ENCODE peak calls at places on chromosome 4, in four cellular contexts. X is IMR-90, K is H9, P is H1. L is an unnamed sample.

GRCh38 chr4:9384126-9384525 is 21.2 kb downstream of the USP17L30 start:
- DNase-seq in K (no peak), P (no peak), X (no peak), L (no peak)

GRCh38 chr4:70637239-70637920 is 8.8 kb downstream of the ENAM start:
- DNase-seq in P (no peak), X (peak), K (no peak), L (no peak)

GRCh38 chr4:150069361-150069760 is 8.9 kb upstream of the DCLK2 start:
- DNase-seq in K (no peak), X (no peak), P (no peak), L (no peak)

GRCh38 chr4:3369781-3370660 is 71.7 kb upstream of the HGFAC start:
- DNase-seq in X (peak), P (no peak), K (peak), L (peak)

GRCh38 chr4:12844111-12844510 is 640.0 kb downstream of the RAB28 start:
- DNase-seq in K (no peak), X (no peak), P (no peak), L (peak)

GRCh38 chr4:185275501-185275900 is 66.1 kb downstream of the SNX25 start:
- DNase-seq in K (no peak), X (peak), P (no peak), L (no peak)

GRCh38 chr4:187000281-187000680 is 276.6 kb upstream of the FAT1 start:
- DNase-seq in K (no peak), P (no peak), X (no peak), L (no peak)

GRCh38 chr4:85942107-85942506 is 417.7 kb downstream of the MAPK10 start:
- DNase-seq in P (no peak), X (no peak), K (no peak), L (no peak)

GRCh38 chr4:111215755-111216154 is 592.9 kb upstream of the PITX2 start:
- DNase-seq in X (no peak), K (no peak), P (no peak), L (no peak)

GRCh38 chr4:164293776-164294175 is 460.2 kb upstream of the SMIM31 start:
- DNase-seq in P (no peak), X (no peak), K (no peak), L (no peak)

GRCh38 chr4:42152507-42153504 is at the start of gene BEND4:
- DNase-seq in X (no peak), K (peak), P (no peak), L (peak)

GRCh38 chr4:72446353-72447055 is 122.5 kb downstream of the ADAMTS3 start:
- DNase-seq in K (no peak), X (no peak), P (no peak), L (no peak)

GRCh38 chr4:163048447-163048846 is 118.2 kb downstream of the NAF1 start:
- DNase-seq in X (peak), P (peak), K (peak), L (peak)

GRCh38 chr4:23746672-23747071 is 143.2 kb downstream of the PPARGC1A start:
- DNase-seq in P (no peak), X (no peak), K (no peak), L (no peak)
- H4K5ac ChIP-seq in P (no peak), X (no peak), K (no peak), L (no peak)

DNA sequence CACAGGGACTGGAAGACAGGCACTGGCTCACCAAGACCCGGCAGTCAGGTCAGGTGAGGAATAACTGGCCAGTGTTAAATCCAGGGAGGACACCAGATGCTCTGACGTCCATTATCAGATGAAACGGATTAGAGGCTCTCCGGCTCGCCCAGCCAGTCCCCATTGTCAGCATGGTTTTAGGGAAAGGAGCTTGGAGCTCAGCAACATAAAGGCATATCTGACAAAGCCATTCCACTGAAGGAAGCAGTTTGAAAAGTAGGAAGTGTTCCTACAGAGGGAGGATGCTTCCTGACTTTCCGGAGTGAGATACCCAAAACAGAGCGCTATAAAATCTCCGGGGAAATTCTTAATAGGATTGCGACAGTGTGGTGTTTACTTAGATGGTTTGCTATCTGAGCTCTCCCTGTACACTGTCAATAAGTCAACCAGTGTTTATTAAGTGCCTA is 14.8 kb downstream of the NDNF start:
- DNase-seq in P (no peak), X (no peak), K (no peak), L (peak)
- H4K8ac ChIP-seq in P (no peak), X (no peak), K (no peak), L (no peak)

DNA sequence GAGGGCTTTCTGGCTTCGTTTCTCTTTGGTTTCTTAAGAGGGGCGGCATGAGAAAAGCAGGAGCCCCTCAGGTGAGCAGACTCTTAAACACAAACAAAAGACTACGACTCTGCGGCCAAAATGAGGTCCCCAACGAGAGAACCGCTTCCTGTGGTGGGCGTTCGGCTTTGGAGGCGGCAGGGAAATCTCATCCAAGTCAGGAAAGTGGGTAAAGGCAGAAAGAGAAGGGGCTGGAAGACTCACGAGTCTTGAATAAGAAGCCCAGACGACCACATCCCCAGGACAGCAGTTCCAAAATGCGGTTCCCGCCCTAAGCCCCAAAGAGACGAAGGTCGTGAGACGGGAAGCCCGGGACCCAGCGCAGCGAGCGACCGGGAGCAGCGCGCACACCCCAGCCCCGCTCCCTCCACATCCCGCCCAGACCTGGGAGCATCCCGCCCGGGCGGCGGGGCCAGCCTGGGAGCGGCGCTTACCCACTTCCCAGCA is 386 bp downstream of the UGDH start:
- DNase-seq in P (no peak), X (no peak), K (no peak), L (no peak)
- H4K5ac ChIP-seq in P (peak), X (peak), K (no peak), L (no peak)

DNA sequence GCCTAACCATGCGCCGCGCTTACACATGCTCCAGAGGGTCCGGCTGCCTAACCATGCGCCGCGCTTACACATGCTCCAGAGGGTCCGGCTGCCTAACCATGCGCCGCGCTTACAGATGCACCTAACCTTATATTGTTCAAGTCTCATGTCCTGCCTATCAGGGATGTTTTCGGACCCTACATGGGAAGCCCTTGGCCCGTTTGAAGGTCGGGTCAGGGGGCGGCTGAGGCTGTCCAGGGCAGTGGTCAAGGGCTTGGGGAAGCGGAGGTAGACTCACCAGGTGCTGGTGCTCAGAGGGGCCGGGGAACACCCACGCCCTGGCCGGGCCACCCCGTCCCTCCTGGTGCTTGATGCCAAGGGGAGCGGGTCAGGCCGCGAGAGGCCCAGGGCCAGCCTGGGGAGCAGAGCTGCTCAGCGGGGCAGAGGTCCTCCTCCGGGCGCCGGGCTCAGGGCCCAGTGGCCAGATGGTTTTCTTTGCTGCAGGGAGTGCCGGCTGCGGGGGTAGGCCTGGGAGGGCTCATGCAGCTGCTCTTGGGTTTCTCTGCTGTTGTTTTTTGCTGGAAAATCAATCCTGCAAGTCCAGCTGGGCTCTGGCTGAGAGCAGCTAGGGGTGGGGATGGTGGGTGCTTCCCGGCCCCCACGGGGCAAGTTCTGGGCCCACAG is 35.4 kb upstream of the SPON2 start:
- DNase-seq in P (no peak), K (no peak), X (peak), L (no peak)
- H4K8ac ChIP-seq in P (no peak), K (no peak), X (peak), L (no peak)

DNA sequence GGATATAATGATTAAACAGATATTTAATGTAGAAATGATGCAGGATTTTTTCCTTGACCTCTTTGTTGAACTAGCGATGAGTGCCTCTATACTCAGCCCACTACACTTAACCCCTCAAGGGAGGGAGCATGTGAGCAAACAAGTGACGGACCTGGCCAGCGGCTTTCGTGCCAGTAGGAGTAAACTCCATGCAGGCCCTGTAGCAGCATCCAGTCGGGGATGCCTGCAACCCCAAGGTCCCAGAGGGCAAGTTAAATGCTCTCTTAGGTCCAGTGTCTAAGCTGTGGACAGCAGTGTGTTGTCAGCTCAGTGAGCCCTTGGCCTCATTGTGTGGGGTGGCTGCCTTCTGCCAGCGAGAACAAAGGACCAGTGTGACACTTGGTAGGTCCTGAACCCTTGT is 708.7 kb downstream of the TECRL start:
- DNase-seq in K (peak), X (no peak), P (no peak), L (no peak)
- H4K5ac ChIP-seq in K (peak), X (no peak), P (no peak), L (no peak)

GRCh38 chr4:30756553-30756952 is 36.4 kb downstream of the PCDH7 start:
- DNase-seq in P (no peak), K (no peak), X (no peak), L (no peak)
- H4K8ac ChIP-seq in P (no peak), K (no peak), X (peak), L (no peak)

L was measured in mesendoderm.